ENCODE peak calls at places on chromosomes 7 and 10, in four cellular contexts. Q is IMR-90, X is esophagus squamous epithelium, F is transverse colon. J is an unnamed sample.

GRCh38 chr7:111763221-111763791 is 201.0 kb upstream of the IMMP2L start:
- DNase-seq in F (no peak), X (no peak), Q (peak; percentile 71), J (no peak)

GRCh38 chr7:85094046-85094720 is 92.7 kb downstream of the SEMA3D start:
- DNase-seq in F (no peak), X (no peak), Q (peak; percentile 17), J (no peak)

GRCh38 chr10:78913219-78914059 is 155.3 kb upstream of the ZMIZ1 start:
- DNase-seq in X (no peak), F (peak; percentile 76), Q (no peak), J (peak; percentile 11)

GRCh38 chr7:135812151-135812550 is 63.5 kb upstream of the FAM180A start:
- DNase-seq in F (no peak), Q (no peak), X (no peak), J (no peak)

GRCh38 chr7:13731643-13732042 is 257.8 kb downstream of the ETV1 start:
- DNase-seq in X (no peak), F (no peak), Q (peak; percentile 44), J (no peak)

GRCh38 chr7:155815332-155816191 is 3.3 kb upstream of the SHH start:
- DNase-seq in X (no peak), Q (peak; percentile 43), F (peak; percentile 63), J (peak; percentile 64)

GRCh38 chr10:23693398-23693797 is 254.5 kb downstream of the OTUD1 start:
- DNase-seq in F (no peak), X (no peak), Q (no peak), J (peak; percentile 15)

GRCh38 chr7:102992509-102992819 is 79.7 kb downstream of the LRRC17 start:
- DNase-seq in X (no peak), Q (no peak), F (no peak), J (no peak)

GRCh38 chr10:106997721-106998120 is 166.8 kb downstream of the SORCS1 start:
- DNase-seq in Q (no peak), X (no peak), F (peak; percentile 11), J (no peak)

GRCh38 chr10:123102673-123103072 is 33.1 kb upstream of the HMX3 start:
- DNase-seq in F (no peak), X (no peak), Q (no peak), J (no peak)

GRCh38 chr7:102063736-102064135 is 222.9 kb upstream of the SH2B2 start:
- DNase-seq in F (peak; percentile 82), X (no peak), Q (peak; percentile 68), J (no peak)

GRCh38 chr10:21517134-21517982 is 8.1 kb downstream of the SKIDA1 start:
- DNase-seq in Q (peak; percentile 59), F (no peak), X (no peak), J (peak; percentile 62)

GRCh38 chr7:135204876-135205275 is 6.5 kb downstream of the WDR91 start:
- DNase-seq in X (no peak), Q (no peak), F (no peak), J (no peak)

GRCh38 chr10:18214692-18215563 is 74.7 kb downstream of the CACNB2 start:
- DNase-seq in Q (peak; percentile 73), F (peak; percentile 60), X (no peak), J (peak; percentile 33)

GRCh38 chr7:44791278-44792219 is 4.9 kb upstream of the PPIA start:
- DNase-seq in Q (peak; percentile 73), F (no peak), X (no peak), J (no peak)

GRCh38 chr10:58384536-58384998 is 643 bp upstream of the TFAM start:
- DNase-seq in X (no peak), Q (no peak), F (no peak), J (no peak)

GRCh38 chr10:118970770-118971169 is 58.7 kb upstream of the NANOS1 start:
- DNase-seq in Q (no peak), X (no peak), F (no peak), J (no peak)

GRCh38 chr10:83908506-83908905 is 230.8 kb upstream of the GHITM start:
- DNase-seq in Q (no peak), F (no peak), X (no peak), J (no peak)

GRCh38 chr10:8591619-8592018 is 537.1 kb downstream of the GATA3 start:
- DNase-seq in Q (no peak), F (no peak), X (no peak), J (no peak)

GRCh38 chr7:65983965-65984654 is 2.1 kb upstream of the GUSB start:
- DNase-seq in F (no peak), X (no peak), Q (no peak), J (no peak)

GRCh38 chr7:64999165-65000004 is 7.1 kb downstream of the ERV3-1 start:
- DNase-seq in X (no peak), F (no peak), Q (peak; percentile 53), J (no peak)

GRCh38 chr10:60872451-60872850 is 71.5 kb downstream of the RHOBTB1 start:
- DNase-seq in Q (no peak), X (no peak), F (no peak), J (no peak)

GRCh38 chr10:42477170-42477569 is 161.2 kb downstream of the ZNF33B start:
- DNase-seq in Q (no peak), F (no peak), X (no peak), J (no peak)

GRCh38 chr10:112208981-112209380 is 25.4 kb upstream of the GPAM start:
- DNase-seq in Q (no peak), F (no peak), X (no peak), J (no peak)

GRCh38 chr10:10120671-10121070 is 897.0 kb upstream of the CELF2 start:
- DNase-seq in Q (no peak), F (no peak), X (no peak), J (no peak)

GRCh38 chr10:105973252-105973877 is 1191.1 kb downstream of the SORCS1 start:
- DNase-seq in Q (no peak), X (no peak), F (no peak), J (no peak)

GRCh38 chr7:66542528-66543373 is 85.9 kb upstream of the KCTD7 start:
- DNase-seq in X (no peak), Q (peak; percentile 48), F (no peak), J (no peak)

GRCh38 chr7:142870575-142871259 is 14.8 kb downstream of the TRPV6 start:
- DNase-seq in X (no peak), F (no peak), Q (no peak), J (no peak)

GRCh38 chr10:118251791-118252190 is 90.3 kb downstream of the FAM204A start:
- DNase-seq in Q (no peak), F (no peak), X (no peak), J (no peak)

GRCh38 chr7:43590862-43591550 is 8.1 kb downstream of the STK17A start:
- DNase-seq in Q (no peak), F (no peak), X (no peak), J (no peak)

GRCh38 chr7:17370901-17371550 is 72.6 kb downstream of the AHR start:
- DNase-seq in Q (peak; percentile 18), F (no peak), X (no peak), J (no peak)

GRCh38 chr10:126092806-126093205 is 196.4 kb downstream of the FANK1 start:
- DNase-seq in X (no peak), F (no peak), Q (peak; percentile 17), J (no peak)

GRCh38 chr7:21916629-21917028 is 29.1 kb downstream of the CDCA7L start:
- DNase-seq in F (no peak), Q (no peak), X (no peak), J (no peak)

GRCh38 chr7:99290980-99291607 is 18.5 kb downstream of the MYH16 start:
- DNase-seq in X (no peak), Q (peak; percentile 90), F (peak; percentile 14), J (no peak)

GRCh38 chr7:51950811-51951210 is 634.2 kb upstream of the COBL start:
- DNase-seq in X (no peak), F (no peak), Q (no peak), J (no peak)

GRCh38 chr7:158377800-158378623 is 209.6 kb downstream of the PTPRN2 start:
- DNase-seq in Q (no peak), F (no peak), X (no peak), J (no peak)
- H3K9me3 ChIP-seq in Q (peaks cover 39% of the 10 kb centered on the region), F (no peaks in the 10 kb centered on the region), X (no peaks in the 10 kb centered on the region), J (no peaks in the 10 kb centered on the region)

GRCh38 chr10:128124813-128125403 is 1.3 kb downstream of the MKI67 start:
- DNase-seq in X (no peak), Q (no peak), F (peak; percentile 11), J (no peak)
- H3K4me3 ChIP-seq in X (peak overlapping the region; percentile 51), Q (peak overlapping the region; percentile 87), F (peak overlapping the region; percentile 60), J (no peak overlapping the region)

GRCh38 chr7:82270909-82271308 is 172.7 kb downstream of the CACNA2D1 start:
- DNase-seq in F (no peak), X (no peak), Q (no peak), J (no peak)

GRCh38 chr7:82274681-82275080 is 168.9 kb downstream of the CACNA2D1 start:
- DNase-seq in Q (no peak), X (no peak), F (no peak), J (no peak)

GRCh38 chr7:82275342-82275741 is 168.2 kb downstream of the CACNA2D1 start:
- DNase-seq in X (no peak), F (no peak), Q (no peak), J (no peak)
- TF ChIP-seq POLR2A in X (no peak), F (no peak), Q (no peak), J (no peak)

DNA sequence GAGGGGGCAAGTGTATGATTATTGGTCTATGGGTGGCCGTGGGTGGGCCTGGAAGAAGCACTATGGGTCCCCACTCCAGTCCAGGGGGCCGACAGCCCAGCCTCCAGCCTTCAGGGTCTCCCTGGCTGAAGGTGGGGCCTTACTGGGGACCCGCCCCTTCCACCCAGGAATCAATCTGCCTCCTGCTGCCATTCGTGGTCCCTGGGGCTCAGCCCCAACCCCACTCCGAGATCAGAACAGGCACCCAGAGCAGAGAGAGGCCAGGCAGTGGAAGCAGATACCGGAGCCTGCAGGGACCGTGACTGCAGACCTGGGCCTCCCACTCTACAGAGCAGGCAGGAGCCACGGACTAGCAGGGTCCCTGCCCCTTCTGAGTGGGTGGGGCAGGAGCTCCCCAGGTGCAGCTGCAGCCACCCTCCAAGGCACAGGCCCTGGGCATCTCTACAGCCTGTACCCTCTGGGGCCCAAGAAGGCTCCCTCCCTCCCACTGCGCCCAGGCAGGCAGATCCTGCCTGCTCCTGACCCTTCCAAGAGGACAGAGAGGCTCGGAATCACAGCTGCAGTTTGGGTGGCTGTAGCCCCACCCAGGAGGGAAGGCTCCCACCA is 13.6 kb upstream of the FOXL3 start:
- DNase-seq in Q (no peak), F (no peak), X (no peak), J (no peak)
- H3K9me3 ChIP-seq in Q (peaks cover 29% of the 10 kb centered on the region), F (no peaks in the 10 kb centered on the region), X (peaks cover 3% of the 10 kb centered on the region), J (no peaks in the 10 kb centered on the region)

DNA sequence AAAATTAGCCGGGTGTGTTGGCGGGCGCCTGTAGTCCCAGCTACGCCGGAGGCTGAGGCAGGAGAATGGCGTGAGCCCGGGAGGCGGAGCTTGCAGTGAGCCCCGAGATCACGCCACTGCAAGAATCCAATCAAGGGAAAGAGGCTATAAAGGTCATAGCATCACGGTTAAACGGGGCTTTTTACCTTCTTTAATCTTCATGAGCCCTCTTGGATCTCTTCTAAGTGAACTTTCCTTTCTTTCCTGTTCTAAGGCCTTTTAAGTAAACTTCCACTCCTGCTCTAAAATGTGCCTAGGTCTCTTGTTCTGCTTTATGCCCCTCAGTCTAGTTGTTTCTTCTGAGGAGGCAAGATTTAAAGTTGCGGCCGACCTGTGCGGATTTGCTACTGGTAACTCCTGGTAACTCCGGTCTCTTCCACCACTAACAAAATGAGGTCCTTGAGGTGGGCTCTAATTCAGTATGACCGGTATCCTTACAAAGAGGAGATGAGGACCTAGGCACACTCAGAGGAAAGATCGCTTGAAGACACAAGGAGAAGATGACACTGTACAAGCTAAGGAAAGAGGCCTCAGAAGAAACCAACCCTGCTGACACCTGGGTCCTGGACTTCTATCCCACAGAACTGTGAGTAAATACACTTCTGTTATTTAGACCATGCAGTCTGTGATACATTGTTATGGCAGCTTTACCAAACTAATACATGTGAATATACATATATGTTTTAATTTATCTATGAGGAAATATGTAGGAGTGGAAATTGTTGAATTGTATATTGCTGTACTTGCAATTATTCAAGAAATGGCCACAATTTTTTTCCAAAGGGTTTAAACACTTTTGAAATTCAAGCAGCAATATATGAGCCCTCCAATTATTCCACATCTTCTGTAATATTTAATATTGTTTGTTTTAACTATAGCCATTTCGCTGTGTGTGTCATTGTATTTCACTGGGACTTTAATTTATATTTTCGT is 331.5 kb upstream of the CNTNAP2 start:
- DNase-seq in X (no peak), F (no peak), Q (no peak), J (no peak)
- H3K4me3 ChIP-seq in X (no peak overlapping the region), F (no peak overlapping the region), Q (no peak overlapping the region), J (no peak overlapping the region)